ENCODE peak calls at places on chromosome 22, in four cellular contexts. P is neural progenitor cell, B is hepatocyte, C is fibroblast of lung. G is an unnamed sample.

GRCh38 chr22:23249506-23250423 is 69.5 kb downstream of the BCR start:
- DNase-seq in P (no peak), B (no peak), C (no peak), G (no peak)

GRCh38 chr22:49960159-49960966 is at the start of gene PIM3:
- DNase-seq in P (peak; percentile 98), B (peak; percentile 98), C (peak; percentile 95), G (peak; percentile 98)

GRCh38 chr22:20013382-20013871 is 3.2 kb downstream of the ARVCF start:
- DNase-seq in C (peak; percentile 48), P (peak; percentile 92), B (peak; percentile 81), G (peak; percentile 63)

GRCh38 chr22:30985561-30986208 is 16.6 kb downstream of the TUG1 start:
- DNase-seq in P (no peak), C (no peak), B (no peak), G (no peak)

GRCh38 chr22:40855104-40855959 is 1.1 kb downstream of the ST13 start:
- DNase-seq in B (peak; percentile 23), C (peak; percentile 24), P (peak; percentile 8), G (peak; percentile 51)

GRCh38 chr22:21032037-21032842 is at the start of gene SLC7A4:
- DNase-seq in B (peak; percentile 68), P (peak; percentile 59), C (no peak), G (no peak)

GRCh38 chr22:49962751-49963646 is 2.4 kb downstream of the PIM3 start:
- DNase-seq in P (no peak), B (peak; percentile 30), C (no peak), G (no peak)

GRCh38 chr22:20393705-20394476 is at the start of gene ZNF74:
- DNase-seq in P (peak; percentile 97), C (peak; percentile 92), B (peak; percentile 96), G (peak; percentile 97)

GRCh38 chr22:36331912-36332622 is 55.7 kb downstream of the MYH9 start:
- DNase-seq in C (peak; percentile 60), P (no peak), B (peak; percentile 47), G (peak; percentile 72)

GRCh38 chr22:19598054-19598855 is 74.0 kb upstream of the CLDN5 start:
- DNase-seq in C (no peak), B (peak; percentile 44), P (no peak), G (no peak)

GRCh38 chr22:43467571-43467970 is 55.8 kb downstream of the MPPED1 start:
- DNase-seq in B (no peak), C (no peak), P (no peak), G (no peak)
- H3K27me3 ChIP-seq in B (no peaks in the 10 kb centered on the region), C (no peaks in the 10 kb centered on the region), P (peaks cover 20% of the 10 kb centered on the region), G (peaks cover 47% of the 10 kb centered on the region)

DNA sequence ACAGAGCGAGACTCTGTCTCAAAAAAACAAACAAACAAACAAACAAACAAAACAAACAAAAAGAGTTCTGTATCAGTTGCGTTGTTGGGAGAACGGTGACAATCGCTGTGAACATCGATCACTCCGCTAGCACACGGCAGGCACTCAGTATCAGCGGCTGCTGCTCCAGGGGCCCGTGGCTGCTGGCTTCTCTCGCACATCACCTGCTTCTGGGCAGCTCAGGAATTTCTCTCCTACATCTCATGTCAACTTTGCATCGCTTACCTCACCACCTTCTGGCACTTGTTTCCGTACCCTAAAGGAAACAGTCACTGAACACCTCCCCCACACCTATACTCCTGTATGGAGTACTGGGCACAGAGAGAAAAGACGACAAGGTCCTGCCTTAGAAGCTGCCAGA is 70.3 kb upstream of the WNT7B start:
- DNase-seq in C (no peak), B (no peak), P (no peak), G (no peak)
- H3K27ac ChIP-seq in C (no peak overlapping the region), B (no peak overlapping the region), P (no peak overlapping the region), G (no peak overlapping the region)

GRCh38 chr22:34992672-34993071 is 73.3 kb upstream of the ISX start:
- DNase-seq in P (no peak), C (peak; percentile 13), B (no peak), G (no peak)
- TF ChIP-seq EZH2 in P (no peak), C (no peak), B (no peak), G (no peak)

GRCh38 chr22:39612811-39613548 is 42.4 kb downstream of the CACNA1I start:
- DNase-seq in P (no peak), B (no peak), C (no peak), G (no peak)
- H3K27me3 ChIP-seq in P (no peaks in the 10 kb centered on the region), B (no peaks in the 10 kb centered on the region), C (peaks cover 7% of the 10 kb centered on the region), G (no peaks in the 10 kb centered on the region)

GRCh38 chr22:37896939-37897338 is 9.2 kb upstream of the MICALL1 start:
- DNase-seq in C (no peak), P (peak; percentile 23), B (no peak), G (no peak)
- H3K27ac ChIP-seq in C (no peak overlapping the region), P (peak overlapping the region; percentile 69), B (peak overlapping the region; percentile 92), G (no peak overlapping the region)

GRCh38 chr22:42721045-42721434 is 370 bp upstream of the A4GALT start:
- DNase-seq in C (no peak), B (no peak), P (peak; percentile 58), G (no peak)

GRCh38 chr22:42719656-42720262 is 911 bp downstream of the A4GALT start:
- DNase-seq in B (no peak), P (peak; percentile 36), C (no peak), G (no peak)

GRCh38 chr22:42719133-42719532 is 1.5 kb downstream of the A4GALT start:
- DNase-seq in P (no peak), C (no peak), B (no peak), G (peak; percentile 50)

GRCh38 chr22:42717197-42717967 is 3.3 kb downstream of the A4GALT start:
- DNase-seq in C (no peak), P (no peak), B (no peak), G (peak; percentile 55)

GRCh38 chr22:42720263-42721044 is at the start of gene A4GALT:
- DNase-seq in B (peak; percentile 31), C (no peak), P (peak; percentile 73), G (no peak)
- TF ChIP-seq EZH2 in B (no peak), C (peak; percentile 32), P (no peak), G (no peak)

GRCh38 chr22:28244760-28245159 is 325.7 kb upstream of the PITPNB start:
- DNase-seq in C (no peak), B (no peak), P (no peak), G (no peak)
- H3K27me3 ChIP-seq in C (no peaks in the 10 kb centered on the region), B (no peaks in the 10 kb centered on the region), P (peaks cover 50% of the 10 kb centered on the region), G (no peaks in the 10 kb centered on the region)

GRCh38 chr22:39179401-39179827 is 26.9 kb upstream of the CBX7 start:
- DNase-seq in C (no peak), B (no peak), P (peak; percentile 72), G (no peak)

GRCh38 chr22:39179841-39180335 is 27.4 kb upstream of the CBX7 start:
- DNase-seq in P (peak; percentile 34), C (no peak), B (no peak), G (no peak)

GRCh38 chr22:39177456-39177775 is 24.9 kb upstream of the CBX7 start:
- DNase-seq in C (no peak), B (no peak), P (no peak), G (no peak)

GRCh38 chr22:39177791-39178190 is 25.3 kb upstream of the CBX7 start:
- DNase-seq in B (no peak), P (no peak), C (no peak), G (no peak)

DNA sequence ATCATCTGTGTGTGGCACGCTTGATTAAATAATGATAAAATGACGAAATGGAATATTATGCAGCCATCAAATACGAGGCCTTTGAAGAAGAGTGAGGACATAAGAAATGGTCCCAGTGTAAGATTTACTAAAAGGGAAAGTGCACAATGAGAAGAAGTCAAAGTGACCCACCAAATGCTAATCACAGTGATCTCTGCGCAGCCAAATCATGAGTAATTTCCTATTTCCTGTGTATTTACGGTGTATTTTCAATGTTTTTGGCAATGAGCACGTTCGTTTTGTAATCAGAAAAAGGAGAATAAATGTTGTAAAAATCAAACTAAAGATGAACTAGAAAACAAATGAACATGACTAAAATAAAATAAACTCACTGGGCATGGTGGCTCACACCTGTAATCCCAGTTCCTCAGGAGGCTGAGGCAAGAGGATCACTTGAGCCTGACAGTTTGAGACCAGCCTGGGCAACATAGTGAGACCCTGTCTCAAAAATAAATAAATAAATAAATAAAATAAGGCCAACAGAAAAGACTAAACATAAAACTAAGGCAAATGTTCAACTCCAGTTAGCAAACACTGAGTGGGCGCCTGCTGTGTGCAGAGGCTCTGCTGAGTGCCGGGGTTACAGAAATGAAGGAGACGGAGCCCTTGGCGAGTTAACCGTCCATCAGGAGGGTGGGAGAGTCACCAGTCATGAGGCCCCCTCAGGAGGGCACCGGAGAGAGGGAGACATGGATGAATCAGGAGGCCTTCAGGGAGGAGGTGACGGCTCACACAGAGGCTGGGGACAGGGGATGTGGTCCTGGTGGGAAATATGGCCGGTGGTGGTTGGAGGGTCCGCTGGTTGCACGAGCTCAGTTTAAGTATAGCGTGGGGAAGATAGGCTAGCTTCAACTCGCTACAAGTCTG is 26.0 kb upstream of the CBX7 start:
- DNase-seq in P (no peak), B (no peak), C (peak; percentile 43), G (peak; percentile 47)
- H3K27ac ChIP-seq in P (no peak overlapping the region), B (no peak overlapping the region), C (no peak overlapping the region), G (no peak overlapping the region)